ENCODE peak calls at places on chromosomes 12 and 14, in seven cellular contexts. One of them, this sample, is unnamed.
A peak's percentile ranks its signal among the peaks of the same experiment; 100 is the strongest.

GRCh38 chr12:3622732-3623690 is 129.9 kb downstream of the CRACR2A start:
- DNase-seq in BE2C: no peak
- DNase-seq in hepatocyte: no peak
- DNase-seq in lower lobe of right lung: no peak
- DNase-seq in tibial artery: no peak
- DNase-seq in psoas muscle: no peak
- DNase-seq in GM23248: no peak
- DNase-seq in this sample: no peak

GRCh38 chr12:88255224-88255623 is 113.1 kb downstream of the TMTC3 start:
- DNase-seq in BE2C: no peak
- DNase-seq in hepatocyte: no peak
- DNase-seq in lower lobe of right lung: no peak
- DNase-seq in tibial artery: no peak
- DNase-seq in psoas muscle: no peak
- DNase-seq in GM23248: no peak
- DNase-seq in this sample: no peak

GRCh38 chr14:103520657-103521437 is 1.8 kb downstream of the CKB start:
- DNase-seq in BE2C: peak; percentile 92
- DNase-seq in hepatocyte: peak; percentile 90
- DNase-seq in lower lobe of right lung: peak; percentile 91
- DNase-seq in tibial artery: peak; percentile 94
- DNase-seq in psoas muscle: peak; percentile 89
- DNase-seq in GM23248: peak; percentile 78
- DNase-seq in this sample: peak; percentile 96

GRCh38 chr12:39329015-39329414 is 113.9 kb downstream of the KIF21A start:
- DNase-seq in BE2C: peak; percentile 25
- DNase-seq in hepatocyte: no peak
- DNase-seq in lower lobe of right lung: no peak
- DNase-seq in tibial artery: no peak
- DNase-seq in psoas muscle: no peak
- DNase-seq in GM23248: peak; percentile 10
- DNase-seq in this sample: no peak

GRCh38 chr12:78179346-78179745 is 348.7 kb downstream of the NAV3 start:
- DNase-seq in BE2C: no peak
- DNase-seq in hepatocyte: no peak
- DNase-seq in lower lobe of right lung: no peak
- DNase-seq in tibial artery: no peak
- DNase-seq in psoas muscle: no peak
- DNase-seq in GM23248: no peak
- DNase-seq in this sample: no peak

GRCh38 chr14:94593376-94593748 is 12.1 kb downstream of the SERPINA5 start:
- DNase-seq in BE2C: no peak
- DNase-seq in hepatocyte: no peak
- DNase-seq in lower lobe of right lung: no peak
- DNase-seq in tibial artery: no peak
- DNase-seq in psoas muscle: no peak
- DNase-seq in GM23248: peak; percentile 40
- DNase-seq in this sample: no peak

GRCh38 chr12:56160160-56160763 is 2.1 kb downstream of the MYL6 start:
- DNase-seq in BE2C: no peak
- DNase-seq in hepatocyte: no peak
- DNase-seq in lower lobe of right lung: no peak
- DNase-seq in tibial artery: no peak
- DNase-seq in psoas muscle: peak; percentile 49
- DNase-seq in GM23248: peak; percentile 71
- DNase-seq in this sample: no peak

GRCh38 chr12:47591795-47592194 is 114.0 kb downstream of the RPAP3 start:
- DNase-seq in BE2C: no peak
- DNase-seq in hepatocyte: no peak
- DNase-seq in lower lobe of right lung: no peak
- DNase-seq in tibial artery: no peak
- DNase-seq in psoas muscle: no peak
- DNase-seq in GM23248: peak; percentile 13
- DNase-seq in this sample: no peak

GRCh38 chr12:82329508-82329907 is 28.7 kb downstream of the CCDC59 start:
- DNase-seq in BE2C: no peak
- DNase-seq in hepatocyte: peak; percentile 4
- DNase-seq in lower lobe of right lung: no peak
- DNase-seq in tibial artery: no peak
- DNase-seq in psoas muscle: no peak
- DNase-seq in GM23248: no peak
- DNase-seq in this sample: no peak

GRCh38 chr12:8913702-8914032 is 642 bp upstream of the PHC1 start:
- DNase-seq in BE2C: no peak
- DNase-seq in hepatocyte: peak; percentile 5
- DNase-seq in lower lobe of right lung: no peak
- DNase-seq in tibial artery: no peak
- DNase-seq in psoas muscle: no peak
- DNase-seq in GM23248: peak; percentile 39
- DNase-seq in this sample: no peak

GRCh38 chr12:88729196-88729595 is 148.9 kb upstream of the KITLG start:
- DNase-seq in BE2C: no peak
- DNase-seq in hepatocyte: no peak
- DNase-seq in lower lobe of right lung: no peak
- DNase-seq in tibial artery: no peak
- DNase-seq in psoas muscle: no peak
- DNase-seq in GM23248: no peak
- DNase-seq in this sample: no peak

GRCh38 chr12:97048421-97049035 is 141.5 kb downstream of the NEDD1 start:
- DNase-seq in BE2C: no peak
- DNase-seq in hepatocyte: no peak
- DNase-seq in lower lobe of right lung: no peak
- DNase-seq in tibial artery: no peak
- DNase-seq in psoas muscle: no peak
- DNase-seq in GM23248: no peak
- DNase-seq in this sample: no peak

GRCh38 chr14:104643306-104643705 is 38.7 kb upstream of the TMEM179 start:
- DNase-seq in BE2C: no peak
- DNase-seq in hepatocyte: no peak
- DNase-seq in lower lobe of right lung: no peak
- DNase-seq in tibial artery: no peak
- DNase-seq in psoas muscle: no peak
- DNase-seq in GM23248: no peak
- DNase-seq in this sample: no peak

GRCh38 chr12:94235894-94236293 is 87.5 kb downstream of the PLXNC1 start:
- DNase-seq in BE2C: no peak
- DNase-seq in hepatocyte: no peak
- DNase-seq in lower lobe of right lung: no peak
- DNase-seq in tibial artery: no peak
- DNase-seq in psoas muscle: no peak
- DNase-seq in GM23248: no peak
- DNase-seq in this sample: no peak

GRCh38 chr12:6424008-6424347 is 20.8 kb upstream of the CD27 start:
- DNase-seq in BE2C: no peak
- DNase-seq in hepatocyte: no peak
- DNase-seq in lower lobe of right lung: no peak
- DNase-seq in tibial artery: no peak
- DNase-seq in psoas muscle: no peak
- DNase-seq in GM23248: no peak
- DNase-seq in this sample: no peak

GRCh38 chr12:117507547-117507946 is 146.1 kb upstream of the NOS1 start:
- DNase-seq in BE2C: no peak
- DNase-seq in hepatocyte: no peak
- DNase-seq in lower lobe of right lung: no peak
- DNase-seq in tibial artery: no peak
- DNase-seq in psoas muscle: no peak
- DNase-seq in GM23248: no peak
- DNase-seq in this sample: no peak

GRCh38 chr12:27077586-27077985 is 4.8 kb downstream of the C12orf71 start:
- DNase-seq in BE2C: no peak
- DNase-seq in hepatocyte: no peak
- DNase-seq in lower lobe of right lung: no peak
- DNase-seq in tibial artery: no peak
- DNase-seq in psoas muscle: no peak
- DNase-seq in GM23248: no peak
- DNase-seq in this sample: no peak

GRCh38 chr14:106276326-106277267 is 750.2 kb downstream of the TMEM121 start:
- DNase-seq in BE2C: no peak
- DNase-seq in hepatocyte: no peak
- DNase-seq in lower lobe of right lung: no peak
- DNase-seq in tibial artery: no peak
- DNase-seq in psoas muscle: no peak
- DNase-seq in GM23248: no peak
- DNase-seq in this sample: no peak

GRCh38 chr14:76961631-76962302 is 66.7 kb downstream of the IRF2BPL start:
- DNase-seq in BE2C: peak; percentile 49
- DNase-seq in hepatocyte: peak; percentile 90
- DNase-seq in lower lobe of right lung: peak; percentile 93
- DNase-seq in tibial artery: peak; percentile 90
- DNase-seq in psoas muscle: peak; percentile 89
- DNase-seq in GM23248: peak; percentile 97
- DNase-seq in this sample: peak; percentile 93

GRCh38 chr12:10718279-10718821 is 4.8 kb downstream of the YBX3 start:
- DNase-seq in BE2C: no peak
- DNase-seq in hepatocyte: peak; percentile 23
- DNase-seq in lower lobe of right lung: no peak
- DNase-seq in tibial artery: no peak
- DNase-seq in psoas muscle: no peak
- DNase-seq in GM23248: peak; percentile 85
- DNase-seq in this sample: no peak

GRCh38 chr12:53074999-53075370 is 4.2 kb downstream of the SPRYD3 start:
- DNase-seq in BE2C: no peak
- DNase-seq in hepatocyte: no peak
- DNase-seq in lower lobe of right lung: no peak
- DNase-seq in tibial artery: peak; percentile 57
- DNase-seq in psoas muscle: no peak
- DNase-seq in GM23248: no peak
- DNase-seq in this sample: no peak

GRCh38 chr12:8860165-8860961 is 37.9 kb downstream of the A2ML1 start:
- DNase-seq in BE2C: no peak
- DNase-seq in hepatocyte: peak; percentile 55
- DNase-seq in lower lobe of right lung: no peak
- DNase-seq in tibial artery: peak; percentile 66
- DNase-seq in psoas muscle: peak; percentile 63
- DNase-seq in GM23248: peak; percentile 65
- DNase-seq in this sample: no peak

GRCh38 chr14:99681101-99681831 is 2.8 kb upstream of the CYP46A1 start:
- DNase-seq in BE2C: no peak
- DNase-seq in hepatocyte: no peak
- DNase-seq in lower lobe of right lung: no peak
- DNase-seq in tibial artery: peak; percentile 60
- DNase-seq in psoas muscle: no peak
- DNase-seq in GM23248: no peak
- DNase-seq in this sample: peak; percentile 35

GRCh38 chr12:104280703-104281458 is 22.7 kb upstream of the EID3 start:
- DNase-seq in BE2C: no peak
- DNase-seq in hepatocyte: peak; percentile 33
- DNase-seq in lower lobe of right lung: no peak
- DNase-seq in tibial artery: no peak
- DNase-seq in psoas muscle: no peak
- DNase-seq in GM23248: peak; percentile 92
- DNase-seq in this sample: no peak
- H3K4me1 ChIP-seq in BE2C: peaks cover 1% of the 10 kb centered on the region
- H3K4me1 ChIP-seq in hepatocyte: peaks cover 7% of the 10 kb centered on the region
- H3K4me1 ChIP-seq in lower lobe of right lung: peaks cover 8% of the 10 kb centered on the region
- H3K4me1 ChIP-seq in tibial artery: peaks cover 34% of the 10 kb centered on the region
- H3K4me1 ChIP-seq in psoas muscle: peaks cover 15% of the 10 kb centered on the region
- H3K4me1 ChIP-seq in GM23248: peaks cover 51% of the 10 kb centered on the region
- H3K4me1 ChIP-seq in this sample: peaks cover 2% of the 10 kb centered on the region

DNA sequence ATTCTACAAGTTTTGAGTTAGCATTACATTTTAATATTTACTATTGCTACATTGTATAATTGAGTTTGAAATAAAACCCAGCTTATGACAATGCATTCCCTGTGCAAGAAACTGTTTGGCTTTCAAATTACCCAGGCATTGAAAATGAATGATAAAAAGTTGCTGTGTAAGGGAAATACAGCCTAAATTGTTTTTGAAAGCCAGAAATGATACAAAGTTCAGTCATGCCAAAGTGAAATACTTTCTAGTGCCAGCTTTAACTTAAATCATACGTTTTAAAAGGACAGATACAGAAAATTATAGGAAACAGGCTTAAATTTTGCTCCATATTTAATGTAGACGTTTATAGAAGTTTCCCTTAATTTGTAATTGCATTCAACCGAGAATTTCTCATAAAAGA is 2.8 kb downstream of the MGAT2 start:
- DNase-seq in BE2C: no peak
- DNase-seq in hepatocyte: no peak
- DNase-seq in lower lobe of right lung: no peak
- DNase-seq in tibial artery: no peak
- DNase-seq in psoas muscle: no peak
- DNase-seq in GM23248: no peak
- DNase-seq in this sample: no peak
- H3K4me3 ChIP-seq in BE2C: peak overlapping the region; percentile 91
- H3K4me3 ChIP-seq in hepatocyte: peak overlapping the region; percentile 89
- H3K4me3 ChIP-seq in lower lobe of right lung: no peak overlapping the region
- H3K4me3 ChIP-seq in tibial artery: no peak overlapping the region
- H3K4me3 ChIP-seq in psoas muscle: peak overlapping the region; percentile 80
- H3K4me3 ChIP-seq in GM23248: peak overlapping the region; percentile 90
- H3K4me3 ChIP-seq in this sample: no peak overlapping the region

DNA sequence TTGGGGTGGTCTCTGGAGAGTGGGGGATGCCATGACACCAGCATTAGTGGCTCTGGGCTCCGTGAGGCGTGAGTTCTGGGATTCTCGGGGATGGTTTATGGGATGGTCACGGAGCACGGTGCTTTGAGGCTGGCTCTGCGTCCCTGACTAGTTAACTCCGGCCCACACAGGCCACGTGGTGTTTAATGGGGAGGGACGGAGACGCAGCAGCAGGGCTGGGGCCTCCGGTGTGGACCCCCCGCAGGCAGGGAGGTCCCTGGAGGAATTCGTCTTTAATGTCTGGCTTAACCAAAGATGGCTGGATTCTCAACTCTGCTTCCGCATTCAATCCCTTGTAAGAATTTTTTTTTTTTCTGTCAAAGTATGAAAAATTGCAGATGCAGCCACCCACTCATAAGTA is 86.4 kb upstream of the RFLNA start:
- DNase-seq in BE2C: no peak
- DNase-seq in hepatocyte: no peak
- DNase-seq in lower lobe of right lung: no peak
- DNase-seq in tibial artery: peak; percentile 33
- DNase-seq in psoas muscle: no peak
- DNase-seq in GM23248: no peak
- DNase-seq in this sample: no peak
- H3K27me3 ChIP-seq in BE2C: peaks cover 5% of the 10 kb centered on the region
- H3K27me3 ChIP-seq in hepatocyte: no peaks in the 10 kb centered on the region
- H3K27me3 ChIP-seq in lower lobe of right lung: no peaks in the 10 kb centered on the region
- H3K27me3 ChIP-seq in tibial artery: peaks cover 6% of the 10 kb centered on the region
- H3K27me3 ChIP-seq in psoas muscle: no peaks in the 10 kb centered on the region
- H3K27me3 ChIP-seq in GM23248: peaks cover 13% of the 10 kb centered on the region
- H3K27me3 ChIP-seq in this sample: no peaks in the 10 kb centered on the region

GRCh38 chr12:42484996-42485395 is 104.5 kb downstream of the PRICKLE1 start:
- DNase-seq in BE2C: no peak
- DNase-seq in hepatocyte: no peak
- DNase-seq in lower lobe of right lung: no peak
- DNase-seq in tibial artery: no peak
- DNase-seq in psoas muscle: no peak
- DNase-seq in GM23248: no peak
- DNase-seq in this sample: no peak

GRCh38 chr12:42482820-42483533 is 106.6 kb downstream of the PRICKLE1 start:
- DNase-seq in BE2C: peak; percentile 90
- DNase-seq in hepatocyte: peak; percentile 91
- DNase-seq in lower lobe of right lung: peak; percentile 80
- DNase-seq in tibial artery: peak; percentile 82
- DNase-seq in psoas muscle: peak; percentile 81
- DNase-seq in GM23248: peak; percentile 82
- DNase-seq in this sample: peak; percentile 78

GRCh38 chr12:42483534-42483857 is 106.0 kb downstream of the PRICKLE1 start:
- DNase-seq in BE2C: peak; percentile 62
- DNase-seq in hepatocyte: peak; percentile 62
- DNase-seq in lower lobe of right lung: no peak
- DNase-seq in tibial artery: no peak
- DNase-seq in psoas muscle: no peak
- DNase-seq in GM23248: peak; percentile 60
- DNase-seq in this sample: peak; percentile 57

GRCh38 chr12:42485823-42486222 is 103.7 kb downstream of the PRICKLE1 start:
- DNase-seq in BE2C: no peak
- DNase-seq in hepatocyte: no peak
- DNase-seq in lower lobe of right lung: no peak
- DNase-seq in tibial artery: no peak
- DNase-seq in psoas muscle: no peak
- DNase-seq in GM23248: no peak
- DNase-seq in this sample: no peak

GRCh38 chr12:42486407-42486806 is 103.1 kb downstream of the PRICKLE1 start:
- DNase-seq in BE2C: no peak
- DNase-seq in hepatocyte: no peak
- DNase-seq in lower lobe of right lung: no peak
- DNase-seq in tibial artery: no peak
- DNase-seq in psoas muscle: no peak
- DNase-seq in GM23248: no peak
- DNase-seq in this sample: no peak
- H3K4me1 ChIP-seq in BE2C: peaks cover 11% of the 10 kb centered on the region
- H3K4me1 ChIP-seq in hepatocyte: peaks cover 19% of the 10 kb centered on the region
- H3K4me1 ChIP-seq in lower lobe of right lung: peaks cover 24% of the 10 kb centered on the region
- H3K4me1 ChIP-seq in tibial artery: peaks cover 16% of the 10 kb centered on the region
- H3K4me1 ChIP-seq in psoas muscle: peaks cover 10% of the 10 kb centered on the region
- H3K4me1 ChIP-seq in GM23248: peaks cover 13% of the 10 kb centered on the region
- H3K4me1 ChIP-seq in this sample: peaks cover 3% of the 10 kb centered on the region